ENCODE peak calls at places on chromosomes 3 and 15, in four cellular contexts. One of them, this sample, is unnamed.

GRCh38 chr3:79461129-79461792 is 306.5 kb downstream of the ROBO1 start:
- DNase-seq in fibroblast of the aortic adventitia: no peak
- DNase-seq in A673: no peak
- DNase-seq in BJ: no peak
- DNase-seq in this sample: peak

GRCh38 chr3:147393261-147393964 is 12.9 kb downstream of the ZIC4 start:
- DNase-seq in fibroblast of the aortic adventitia: no peak
- DNase-seq in A673: no peak
- DNase-seq in BJ: no peak
- DNase-seq in this sample: peak

GRCh38 chr3:171991166-171991565 is 48.2 kb upstream of the FNDC3B start:
- DNase-seq in fibroblast of the aortic adventitia: no peak
- DNase-seq in A673: no peak
- DNase-seq in BJ: no peak
- DNase-seq in this sample: no peak

GRCh38 chr3:170753421-170754344 is 116.3 kb downstream of the RPL22L1 start:
- DNase-seq in fibroblast of the aortic adventitia: peak
- DNase-seq in A673: peak
- DNase-seq in BJ: no peak
- DNase-seq in this sample: peak

GRCh38 chr15:56991017-56991416 is 72.6 kb downstream of the TCF12 start:
- DNase-seq in fibroblast of the aortic adventitia: no peak
- DNase-seq in A673: no peak
- DNase-seq in BJ: no peak
- DNase-seq in this sample: no peak

GRCh38 chr15:58040117-58040516 is 25.4 kb downstream of the ALDH1A2 start:
- DNase-seq in fibroblast of the aortic adventitia: no peak
- DNase-seq in A673: no peak
- DNase-seq in BJ: no peak
- DNase-seq in this sample: no peak

GRCh38 chr15:38874464-38874863 is 309.9 kb upstream of the RASGRP1 start:
- DNase-seq in fibroblast of the aortic adventitia: no peak
- DNase-seq in A673: no peak
- DNase-seq in BJ: no peak
- DNase-seq in this sample: peak

GRCh38 chr3:61783993-61784718 is 222.8 kb downstream of the PTPRG start:
- DNase-seq in fibroblast of the aortic adventitia: peak
- DNase-seq in A673: no peak
- DNase-seq in BJ: peak
- DNase-seq in this sample: peak

GRCh38 chr3:118938183-118938961 is 96.3 kb downstream of the IGSF11 start:
- DNase-seq in fibroblast of the aortic adventitia: no peak
- DNase-seq in A673: peak
- DNase-seq in BJ: no peak
- DNase-seq in this sample: no peak

GRCh38 chr3:135966349-135966695 is 794 bp downstream of the PPP2R3A start:
- DNase-seq in fibroblast of the aortic adventitia: peak
- DNase-seq in A673: no peak
- DNase-seq in BJ: no peak
- DNase-seq in this sample: no peak

GRCh38 chr3:18201315-18201714 is 223.8 kb downstream of the SATB1 start:
- DNase-seq in fibroblast of the aortic adventitia: no peak
- DNase-seq in A673: no peak
- DNase-seq in BJ: no peak
- DNase-seq in this sample: no peak

GRCh38 chr15:78067328-78068241 is 9.9 kb downstream of the TBC1D2B start:
- DNase-seq in fibroblast of the aortic adventitia: peak
- DNase-seq in A673: no peak
- DNase-seq in BJ: no peak
- DNase-seq in this sample: peak

GRCh38 chr15:45630958-45631691 is 3.7 kb upstream of the SQOR start:
- DNase-seq in fibroblast of the aortic adventitia: peak
- DNase-seq in A673: no peak
- DNase-seq in BJ: peak
- DNase-seq in this sample: peak

GRCh38 chr3:18135083-18135814 is 289.9 kb downstream of the SATB1 start:
- DNase-seq in fibroblast of the aortic adventitia: peak
- DNase-seq in A673: no peak
- DNase-seq in BJ: no peak
- DNase-seq in this sample: no peak

GRCh38 chr3:3605181-3605580 is 194.1 kb upstream of the LRRN1 start:
- DNase-seq in fibroblast of the aortic adventitia: no peak
- DNase-seq in A673: no peak
- DNase-seq in BJ: no peak
- DNase-seq in this sample: no peak

GRCh38 chr15:69414702-69415161 is 583 bp downstream of the KIF23 start:
- DNase-seq in fibroblast of the aortic adventitia: peak
- DNase-seq in A673: peak
- DNase-seq in BJ: peak
- DNase-seq in this sample: peak

GRCh38 chr15:98905981-98906711 is 101.4 kb downstream of the PGPEP1L start:
- DNase-seq in fibroblast of the aortic adventitia: no peak
- DNase-seq in A673: no peak
- DNase-seq in BJ: no peak
- DNase-seq in this sample: peak

GRCh38 chr3:129561619-129562248 is 18.8 kb downstream of the H1-8 start:
- DNase-seq in fibroblast of the aortic adventitia: no peak
- DNase-seq in A673: no peak
- DNase-seq in BJ: no peak
- DNase-seq in this sample: no peak

GRCh38 chr3:65922441-65922840 is 116.3 kb downstream of the MAGI1 start:
- DNase-seq in fibroblast of the aortic adventitia: no peak
- DNase-seq in A673: no peak
- DNase-seq in BJ: peak
- DNase-seq in this sample: peak

GRCh38 chr15:94432279-94432678 is 200.9 kb downstream of the MCTP2 start:
- DNase-seq in fibroblast of the aortic adventitia: no peak
- DNase-seq in A673: no peak
- DNase-seq in BJ: no peak
- DNase-seq in this sample: no peak

GRCh38 chr3:179196700-179197099 is 48.5 kb downstream of the PIK3CA start:
- DNase-seq in fibroblast of the aortic adventitia: no peak
- DNase-seq in A673: no peak
- DNase-seq in BJ: no peak
- DNase-seq in this sample: no peak

DNA sequence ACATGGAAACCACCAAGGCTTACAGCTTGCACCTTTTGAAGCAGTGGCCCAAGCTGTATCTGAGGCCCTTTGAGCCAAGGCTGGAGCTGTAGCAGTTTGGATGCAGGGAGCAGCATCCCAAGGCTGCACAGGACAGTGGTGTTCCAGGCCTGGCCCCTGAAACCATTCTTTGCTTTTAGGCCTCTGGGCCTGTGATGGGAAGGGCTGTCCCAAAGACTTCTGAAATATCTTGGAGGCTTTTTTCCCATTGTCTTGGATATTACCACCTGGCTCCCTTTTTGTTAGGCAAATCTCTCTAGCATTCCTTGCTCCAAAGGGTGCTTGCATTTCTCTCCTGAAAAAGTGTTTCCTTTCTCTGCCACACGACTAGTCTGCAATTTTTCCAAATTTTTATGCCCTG is 302.8 kb upstream of the MDFIC2 start:
- DNase-seq in fibroblast of the aortic adventitia: no peak
- DNase-seq in A673: no peak
- DNase-seq in BJ: no peak
- DNase-seq in this sample: no peak
- H3K4me3 ChIP-seq in fibroblast of the aortic adventitia: no peak
- H3K4me3 ChIP-seq in A673: no peak
- H3K4me3 ChIP-seq in BJ: no peak
- H3K4me3 ChIP-seq in this sample: no peak

DNA sequence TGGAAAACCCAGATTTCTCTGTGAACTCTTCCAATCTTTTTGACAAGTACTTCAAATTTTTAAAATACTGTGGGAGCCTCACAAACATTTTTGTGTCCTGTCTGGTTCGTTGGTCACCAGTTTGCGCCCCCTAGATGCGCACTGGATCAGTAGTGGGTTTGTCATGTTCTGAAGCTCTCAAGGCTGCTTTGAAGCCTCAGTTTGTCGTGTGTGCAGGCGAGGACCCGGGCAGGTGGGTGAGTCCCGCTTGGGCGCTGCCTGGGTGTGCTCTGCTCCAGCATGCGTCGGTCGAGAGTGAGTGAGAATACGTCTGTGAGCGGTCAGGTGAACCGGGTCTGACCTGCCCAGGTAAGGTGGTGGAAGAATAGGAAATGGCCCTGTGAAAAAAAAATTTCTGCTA is 17.3 kb upstream of the AEN start:
- DNase-seq in fibroblast of the aortic adventitia: no peak
- DNase-seq in A673: no peak
- DNase-seq in BJ: no peak
- DNase-seq in this sample: no peak
- TF ChIP-seq CTCF in fibroblast of the aortic adventitia: no peak
- TF ChIP-seq CTCF in A673: peak
- TF ChIP-seq CTCF in BJ: no peak
- TF ChIP-seq CTCF in this sample: no peak

DNA sequence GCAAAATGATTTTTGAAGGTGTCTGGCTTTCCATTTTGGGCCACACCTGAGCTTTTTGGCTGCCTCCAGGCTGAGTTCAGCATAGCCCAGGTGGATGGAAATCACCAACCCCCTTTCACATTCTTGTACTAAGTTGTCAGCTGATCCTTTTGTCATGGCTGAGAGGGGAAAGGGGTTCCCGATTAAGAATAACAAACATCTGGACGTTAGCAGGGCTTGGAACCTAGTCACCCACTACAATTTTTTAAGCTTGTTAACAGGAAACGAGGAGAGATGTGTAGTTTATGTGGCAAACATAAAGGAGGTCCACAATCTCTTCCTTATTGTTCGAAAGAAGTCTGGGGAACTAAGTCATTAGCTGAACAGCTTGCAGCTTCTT is 4.9 kb downstream of the NR2F2 start:
- DNase-seq in fibroblast of the aortic adventitia: peak
- DNase-seq in A673: peak
- DNase-seq in BJ: no peak
- DNase-seq in this sample: no peak
- H3K4me3 ChIP-seq in fibroblast of the aortic adventitia: peak
- H3K4me3 ChIP-seq in A673: peak
- H3K4me3 ChIP-seq in BJ: peak
- H3K4me3 ChIP-seq in this sample: peak

GRCh38 chr3:60094392-60094947 is 1044.6 kb upstream of the CFAP20DC start:
- DNase-seq in fibroblast of the aortic adventitia: no peak
- DNase-seq in A673: no peak
- DNase-seq in BJ: no peak
- DNase-seq in this sample: no peak

GRCh38 chr3:60095511-60095910 is 1045.7 kb upstream of the CFAP20DC start:
- DNase-seq in fibroblast of the aortic adventitia: no peak
- DNase-seq in A673: no peak
- DNase-seq in BJ: no peak
- DNase-seq in this sample: no peak

GRCh38 chr3:60101628-60102027 is 1051.8 kb upstream of the CFAP20DC start:
- DNase-seq in fibroblast of the aortic adventitia: no peak
- DNase-seq in A673: no peak
- DNase-seq in BJ: no peak
- DNase-seq in this sample: no peak

GRCh38 chr3:60095930-60096329 is 1046.1 kb upstream of the CFAP20DC start:
- DNase-seq in fibroblast of the aortic adventitia: no peak
- DNase-seq in A673: no peak
- DNase-seq in BJ: no peak
- DNase-seq in this sample: no peak

GRCh38 chr3:60096403-60096802 is 1046.6 kb upstream of the CFAP20DC start:
- DNase-seq in fibroblast of the aortic adventitia: no peak
- DNase-seq in A673: no peak
- DNase-seq in BJ: no peak
- DNase-seq in this sample: no peak
- TF ChIP-seq CTCF in fibroblast of the aortic adventitia: no peak
- TF ChIP-seq CTCF in A673: no peak
- TF ChIP-seq CTCF in BJ: no peak
- TF ChIP-seq CTCF in this sample: no peak

This sample was measured in AG10803.